ENCODE peak calls at places on chromosomes 1 and 21, in nine cellular contexts. L, G, J, P, Q, K, Z, A and H are unnamed samples.

GRCh38 chr1:16248007-16248436 is 11.0 kb upstream of the CPLANE2 start:
- DNase-seq in J (no peak), Z (no peak), G (no peak), L (no peak), A (no peak), P (no peak), Q (no peak), K (no peak), H (no peak)

GRCh38 chr1:173042806-173043205 is 7.9 kb downstream of the TNFSF18 start:
- DNase-seq in P (no peak), J (no peak), G (no peak), A (peak; percentile 71), Z (no peak), L (no peak), K (no peak), Q (peak; percentile 63), H (no peak)

GRCh38 chr1:225847610-225848009 is 34.6 kb downstream of the TMEM63A start:
- DNase-seq in Z (no peak), L (peak; percentile 85), P (no peak), J (no peak), K (no peak), Q (no peak), A (no peak), G (no peak), H (no peak)

GRCh38 chr1:199399996-199400714 is 627.4 kb upstream of the NR5A2 start:
- DNase-seq in Q (no peak), L (no peak), Z (no peak), G (no peak), P (peak; percentile 11), J (no peak), A (no peak), K (no peak), H (no peak)

GRCh38 chr1:36771678-36772284 is 262.5 kb downstream of the GRIK3 start:
- DNase-seq in Q (no peak), G (peak; percentile 27), A (no peak), L (no peak), Z (no peak), K (no peak), J (no peak), P (no peak), H (no peak)

GRCh38 chr1:97875996-97876395 is 44.8 kb downstream of the DPYD start:
- DNase-seq in P (no peak), Q (peak; percentile 46), A (peak; percentile 94), J (peak; percentile 74), G (no peak), K (no peak), L (no peak), Z (no peak), H (no peak)

GRCh38 chr1:5793516-5793915 is 198.7 kb downstream of the NPHP4 start:
- DNase-seq in Q (no peak), K (no peak), G (no peak), J (no peak), A (no peak), Z (no peak), L (no peak), P (no peak), H (no peak)

GRCh38 chr1:194534784-194535183 is 1348.4 kb upstream of the B3GALT2 start:
- DNase-seq in Z (no peak), Q (no peak), J (no peak), A (no peak), P (no peak), G (no peak), L (no peak), K (no peak), H (no peak)

GRCh38 chr21:20353351-20353750 is 644.9 kb upstream of the NCAM2 start:
- DNase-seq in J (no peak), Z (no peak), K (no peak), P (no peak), A (no peak), G (no peak), L (no peak), Q (no peak), H (no peak)

GRCh38 chr1:75198761-75199160 is 64.6 kb downstream of the LHX8 start:
- DNase-seq in P (no peak), G (no peak), A (no peak), L (no peak), Z (no peak), Q (no peak), J (no peak), K (no peak), H (no peak)

GRCh38 chr1:34361121-34361520 is 184.4 kb downstream of the C1orf94 start:
- DNase-seq in J (no peak), G (no peak), Z (no peak), K (no peak), L (no peak), P (no peak), A (no peak), Q (no peak), H (no peak)

GRCh38 chr1:200518524-200518923 is 102.0 kb downstream of the KIF14 start:
- DNase-seq in G (no peak), P (no peak), A (no peak), J (no peak), L (no peak), Q (no peak), K (no peak), Z (no peak), H (no peak)

GRCh38 chr1:22781483-22781882 is 70.8 kb downstream of the EPHB2 start:
- DNase-seq in A (no peak), Z (no peak), P (no peak), L (no peak), K (no peak), G (no peak), J (no peak), Q (no peak), H (no peak)

GRCh38 chr1:75265792-75266191 is 131.6 kb downstream of the LHX8 start:
- DNase-seq in K (peak; percentile 1), Z (no peak), P (peak; percentile 15), A (peak; percentile 60), Q (peak; percentile 62), L (no peak), G (no peak), J (peak; percentile 61), H (no peak)

GRCh38 chr1:211762206-211762605 is 68.4 kb downstream of the LPGAT1 start:
- DNase-seq in K (no peak), G (no peak), L (no peak), Q (no peak), A (no peak), J (no peak), P (no peak), Z (no peak), H (no peak)

GRCh38 chr1:75991497-75992114 is 59.4 kb upstream of the ASB17 start:
- DNase-seq in Z (peak; percentile 78), G (peak; percentile 88), L (peak; percentile 88), J (peak; percentile 80), Q (peak; percentile 91), P (peak; percentile 51), K (peak; percentile 38), A (peak; percentile 87), H (peak; percentile 92)

GRCh38 chr1:20716232-20716631 is 1.6 kb downstream of the KIF17 start:
- DNase-seq in P (no peak), J (no peak), Z (no peak), G (no peak), L (no peak), K (no peak), A (no peak), Q (no peak), H (no peak)

GRCh38 chr1:85224734-85225623 is 24.2 kb upstream of the SYDE2 start:
- DNase-seq in A (no peak), Z (peak; percentile 23), Q (peak; percentile 22), G (no peak), P (no peak), J (no peak), K (no peak), L (peak; percentile 92), H (no peak)

GRCh38 chr1:85225624-85226380 is 25.0 kb upstream of the SYDE2 start:
- DNase-seq in A (no peak), J (no peak), Z (no peak), L (no peak), P (no peak), K (no peak), Q (peak; percentile 39), G (no peak), H (no peak)

GRCh38 chr1:85228952-85229351 is 28.1 kb upstream of the SYDE2 start:
- DNase-seq in K (no peak), A (no peak), Z (no peak), P (no peak), Q (no peak), L (no peak), J (no peak), G (no peak), H (no peak)

GRCh38 chr1:85229574-85230097 is 28.8 kb upstream of the SYDE2 start:
- DNase-seq in G (no peak), J (no peak), L (no peak), Q (no peak), A (no peak), K (no peak), Z (no peak), P (no peak), H (no peak)

GRCh38 chr1:85230305-85230977 is 29.0 kb downstream of the C1orf52 start:
- DNase-seq in P (no peak), L (no peak), G (no peak), J (no peak), A (no peak), Q (no peak), Z (no peak), K (no peak), H (no peak)
- TF ChIP-seq CTCF in P (no peak), L (no peak), G (peak; percentile 12), J (peak; percentile 27), A (peak; percentile 40), Q (peak; percentile 50), Z (no peak), K (no peak), H (no peak)

GRCh38 chr1:220786337-220787068 is at the start of gene MTARC1:
- DNase-seq in J (peak; percentile 11), P (peak; percentile 41), Z (no peak), G (peak; percentile 82), L (peak; percentile 87), A (peak; percentile 38), K (peak; percentile 65), Q (peak; percentile 14), H (no peak)
- TF ChIP-seq CTCF in J (peak; percentile 12), P (no peak), Z (no peak), G (no peak), L (no peak), A (no peak), K (peak; percentile 20), Q (no peak), H (no peak)

GRCh38 chr1:60090662-60091061 is 17.1 kb upstream of the C1orf87 start:
- DNase-seq in L (no peak), P (no peak), K (no peak), A (no peak), G (no peak), Q (no peak), J (no peak), Z (no peak), H (no peak)

GRCh38 chr1:60088620-60089155 is 15.1 kb upstream of the C1orf87 start:
- DNase-seq in A (peak; percentile 18), P (no peak), J (peak; percentile 23), K (no peak), G (no peak), L (no peak), Z (no peak), Q (peak; percentile 37), H (no peak)
- TF ChIP-seq CTCF in A (peak; percentile 9), P (no peak), J (peak; percentile 41), K (no peak), G (no peak), L (no peak), Z (no peak), Q (peak; percentile 47), H (no peak)

DNA sequence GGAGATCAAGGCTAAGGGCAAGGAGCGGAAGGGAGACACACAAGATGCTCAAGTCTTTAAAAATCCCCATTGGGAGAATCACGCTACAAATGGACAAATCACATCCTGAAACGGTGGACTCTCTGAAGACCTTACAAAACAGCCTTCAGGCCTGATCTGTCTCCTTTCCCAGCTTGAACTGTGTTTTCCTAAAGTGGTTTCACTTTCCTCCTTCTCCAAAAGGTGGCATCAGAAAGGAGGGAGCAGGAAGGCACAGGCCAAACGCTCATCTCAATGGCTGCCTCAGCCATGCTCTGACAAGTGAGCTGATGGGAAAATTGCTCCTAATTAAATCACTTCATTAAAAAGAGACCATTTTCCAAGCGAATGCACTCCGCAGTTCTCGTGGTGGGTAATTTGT is 47.7 kb downstream of the UTP25 start:
- DNase-seq in P (no peak), K (peak; percentile 33), A (peak; percentile 85), J (peak; percentile 64), L (no peak), Z (no peak), Q (peak; percentile 94), G (peak; percentile 12), H (no peak)
- TF ChIP-seq CTCF in P (no peak), K (peak; percentile 44), A (peak; percentile 60), J (peak; percentile 69), L (no peak), Z (no peak), Q (peak; percentile 67), G (peak; percentile 38), H (no peak)